ENCODE peak calls at places on chromosomes 16 and 17, in nine cellular contexts. One of them, this sample, is unnamed.
A peak's percentile ranks its signal among the peaks of the same experiment; 100 is the strongest.

GRCh38 chr16:58501242-58502131 is 1.5 kb downstream of the NDRG4 start:
- DNase-seq in NCI-H226: no peak
- DNase-seq in T1000: no peak
- DNase-seq in astrocyte: no peak
- DNase-seq in anterior cingulate cortex: peak; percentile 30
- DNase-seq in lower leg skin: no peak
- DNase-seq in stimulated activated CD8-positive, alpha-beta memory T cell treated with anti-CD3 and anti-CD28 coated beads, Interleukin-2, amount 100 ng/mL, for 1 hour: no peak
- DNase-seq in WTC11: peak; percentile 88
- DNase-seq in effector memory CD4-positive, alpha-beta T cell: peak; percentile 24
- DNase-seq in this sample: no peak

GRCh38 chr16:4176794-4177438 is 60.7 kb upstream of the ADCY9 start:
- DNase-seq in T1000: no peak
- DNase-seq in lower leg skin: no peak
- DNase-seq in stimulated activated CD8-positive, alpha-beta memory T cell treated with anti-CD3 and anti-CD28 coated beads, Interleukin-2, amount 100 ng/mL, for 1 hour: no peak
- DNase-seq in effector memory CD4-positive, alpha-beta T cell: no peak
- DNase-seq in anterior cingulate cortex: no peak
- DNase-seq in WTC11: no peak
- DNase-seq in astrocyte: peak; percentile 63
- DNase-seq in NCI-H226: peak; percentile 39
- DNase-seq in this sample: peak; percentile 73

GRCh38 chr17:4130715-4131114 is 12.1 kb downstream of the ZZEF1 start:
- DNase-seq in lower leg skin: peak; percentile 39
- DNase-seq in astrocyte: no peak
- DNase-seq in NCI-H226: no peak
- DNase-seq in anterior cingulate cortex: no peak
- DNase-seq in T1000: no peak
- DNase-seq in stimulated activated CD8-positive, alpha-beta memory T cell treated with anti-CD3 and anti-CD28 coated beads, Interleukin-2, amount 100 ng/mL, for 1 hour: no peak
- DNase-seq in effector memory CD4-positive, alpha-beta T cell: no peak
- DNase-seq in WTC11: no peak
- DNase-seq in this sample: peak; percentile 17

GRCh38 chr16:2043980-2044451 is 3.6 kb downstream of the NTHL1 start:
- DNase-seq in effector memory CD4-positive, alpha-beta T cell: no peak
- DNase-seq in anterior cingulate cortex: peak; percentile 32
- DNase-seq in NCI-H226: no peak
- DNase-seq in lower leg skin: no peak
- DNase-seq in stimulated activated CD8-positive, alpha-beta memory T cell treated with anti-CD3 and anti-CD28 coated beads, Interleukin-2, amount 100 ng/mL, for 1 hour: no peak
- DNase-seq in astrocyte: no peak
- DNase-seq in T1000: no peak
- DNase-seq in WTC11: no peak
- DNase-seq in this sample: no peak

GRCh38 chr17:28018439-28019070 is 23.9 kb upstream of the NLK start:
- DNase-seq in WTC11: no peak
- DNase-seq in NCI-H226: no peak
- DNase-seq in astrocyte: peak; percentile 11
- DNase-seq in anterior cingulate cortex: no peak
- DNase-seq in effector memory CD4-positive, alpha-beta T cell: no peak
- DNase-seq in T1000: no peak
- DNase-seq in stimulated activated CD8-positive, alpha-beta memory T cell treated with anti-CD3 and anti-CD28 coated beads, Interleukin-2, amount 100 ng/mL, for 1 hour: no peak
- DNase-seq in lower leg skin: no peak
- DNase-seq in this sample: peak; percentile 33

GRCh38 chr17:39950871-39951348 is 11.9 kb upstream of the GSDMA start:
- DNase-seq in T1000: no peak
- DNase-seq in astrocyte: no peak
- DNase-seq in NCI-H226: no peak
- DNase-seq in stimulated activated CD8-positive, alpha-beta memory T cell treated with anti-CD3 and anti-CD28 coated beads, Interleukin-2, amount 100 ng/mL, for 1 hour: no peak
- DNase-seq in effector memory CD4-positive, alpha-beta T cell: no peak
- DNase-seq in WTC11: no peak
- DNase-seq in anterior cingulate cortex: no peak
- DNase-seq in lower leg skin: no peak
- DNase-seq in this sample: no peak

GRCh38 chr17:14940946-14941280 is 324.2 kb downstream of the PMP22 start:
- DNase-seq in lower leg skin: no peak
- DNase-seq in NCI-H226: no peak
- DNase-seq in astrocyte: no peak
- DNase-seq in T1000: no peak
- DNase-seq in WTC11: no peak
- DNase-seq in anterior cingulate cortex: no peak
- DNase-seq in stimulated activated CD8-positive, alpha-beta memory T cell treated with anti-CD3 and anti-CD28 coated beads, Interleukin-2, amount 100 ng/mL, for 1 hour: no peak
- DNase-seq in effector memory CD4-positive, alpha-beta T cell: no peak
- DNase-seq in this sample: no peak

GRCh38 chr17:5416886-5417285 is 2.6 kb downstream of the NUP88 start:
- DNase-seq in astrocyte: no peak
- DNase-seq in T1000: no peak
- DNase-seq in anterior cingulate cortex: no peak
- DNase-seq in stimulated activated CD8-positive, alpha-beta memory T cell treated with anti-CD3 and anti-CD28 coated beads, Interleukin-2, amount 100 ng/mL, for 1 hour: no peak
- DNase-seq in effector memory CD4-positive, alpha-beta T cell: no peak
- DNase-seq in lower leg skin: no peak
- DNase-seq in WTC11: no peak
- DNase-seq in NCI-H226: no peak
- DNase-seq in this sample: no peak

GRCh38 chr17:82816358-82816757 is 23.5 kb downstream of the ZNF750 start:
- DNase-seq in stimulated activated CD8-positive, alpha-beta memory T cell treated with anti-CD3 and anti-CD28 coated beads, Interleukin-2, amount 100 ng/mL, for 1 hour: no peak
- DNase-seq in lower leg skin: no peak
- DNase-seq in effector memory CD4-positive, alpha-beta T cell: no peak
- DNase-seq in WTC11: no peak
- DNase-seq in astrocyte: no peak
- DNase-seq in T1000: no peak
- DNase-seq in anterior cingulate cortex: no peak
- DNase-seq in NCI-H226: no peak
- DNase-seq in this sample: no peak

GRCh38 chr17:15941781-15942180 is 3.1 kb upstream of the ADORA2B start:
- DNase-seq in anterior cingulate cortex: no peak
- DNase-seq in effector memory CD4-positive, alpha-beta T cell: no peak
- DNase-seq in WTC11: no peak
- DNase-seq in NCI-H226: peak; percentile 45
- DNase-seq in T1000: no peak
- DNase-seq in stimulated activated CD8-positive, alpha-beta memory T cell treated with anti-CD3 and anti-CD28 coated beads, Interleukin-2, amount 100 ng/mL, for 1 hour: no peak
- DNase-seq in lower leg skin: no peak
- DNase-seq in astrocyte: no peak
- DNase-seq in this sample: no peak